ENCODE peak calls at places on chromosomes 6 and 20, in nine cellular contexts. A is OCI-LY7; S is right atrium auricular region; T is body of pancreas; W is CD4-positive, CD25-positive, alpha-beta regulatory T cell; C is stomach; V is A673; P is ascending aorta; U is IMR-90. Y is an unnamed sample.
A peak's percentile ranks its signal among the peaks of the same experiment; 100 is the strongest.

GRCh38 chr6:31636698-31637596 is 15.5 kb downstream of the BAG6 start:
- DNase-seq in A (no peak), S (no peak), T (no peak), W (no peak), C (no peak), V (no peak), P (no peak), U (no peak), Y (no peak)

GRCh38 chr20:51237790-51238189 is 214.9 kb upstream of the KCNG1 start:
- DNase-seq in A (no peak), S (no peak), T (no peak), W (no peak), C (no peak), V (no peak), P (no peak), U (no peak), Y (no peak)

GRCh38 chr6:157459327-157459726 is 78.3 kb downstream of the ZDHHC14 start:
- DNase-seq in A (no peak), S (no peak), T (no peak), W (no peak), C (no peak), V (no peak), P (no peak), U (no peak), Y (no peak)

GRCh38 chr6:2476376-2476775 is 231.0 kb upstream of the GMDS start:
- DNase-seq in A (no peak), S (no peak), T (no peak), W (no peak), C (no peak), V (no peak), P (no peak), U (no peak), Y (no peak)

GRCh38 chr6:135850882-135851281 is 619 bp upstream of the PDE7B start:
- DNase-seq in A (no peak), S (no peak), T (no peak), W (no peak), C (no peak), V (no peak), P (no peak), U (no peak), Y (no peak)

GRCh38 chr6:39791311-39791710 is 865 bp upstream of the DAAM2 start:
- DNase-seq in A (peak; percentile 29), S (no peak), T (no peak), W (no peak), C (no peak), V (peak; percentile 7), P (no peak), U (no peak), Y (no peak)

GRCh38 chr20:46361386-46361785 is 45.0 kb downstream of the ELMO2 start:
- DNase-seq in A (no peak), S (no peak), T (no peak), W (no peak), C (no peak), V (no peak), P (no peak), U (no peak), Y (no peak)

GRCh38 chr6:154605207-154605877 is 94.9 kb upstream of the CNKSR3 start:
- DNase-seq in A (no peak), S (no peak), T (no peak), W (no peak), C (no peak), V (peak; percentile 34), P (no peak), U (no peak), Y (no peak)

GRCh38 chr6:12640438-12640837 is 76.1 kb upstream of the PHACTR1 start:
- DNase-seq in A (no peak), S (no peak), T (no peak), W (no peak), C (no peak), V (no peak), P (no peak), U (no peak), Y (no peak)

GRCh38 chr20:15061955-15062354 is 724.5 kb upstream of the FLRT3 start:
- DNase-seq in A (no peak), S (no peak), T (no peak), W (no peak), C (no peak), V (no peak), P (no peak), U (no peak), Y (peak; percentile 22)

GRCh38 chr20:54704032-54704635 is 228.7 kb downstream of the DOK5 start:
- DNase-seq in A (no peak), S (no peak), T (no peak), W (no peak), C (no peak), V (no peak), P (no peak), U (no peak), Y (no peak)

GRCh38 chr20:46523696-46524328 is 10.5 kb upstream of the ZNF334 start:
- DNase-seq in A (no peak), S (no peak), T (no peak), W (no peak), C (no peak), V (peak; percentile 23), P (no peak), U (peak; percentile 17), Y (no peak)

GRCh38 chr6:103983860-103984259 is 875.9 kb downstream of the HACE1 start:
- DNase-seq in A (no peak), S (no peak), T (no peak), W (no peak), C (no peak), V (no peak), P (no peak), U (no peak), Y (no peak)

GRCh38 chr6:154805288-154805911 is 72.2 kb downstream of the SCAF8 start:
- DNase-seq in A (peak; percentile 59), S (no peak), T (no peak), W (no peak), C (no peak), V (peak; percentile 61), P (no peak), U (peak; percentile 70), Y (no peak)

GRCh38 chr6:157946865-157947532 is 34.7 kb upstream of the SYNJ2 start:
- DNase-seq in A (peak; percentile 27), S (no peak), T (no peak), W (no peak), C (no peak), V (peak; percentile 41), P (no peak), U (peak; percentile 10), Y (peak; percentile 43)

GRCh38 chr6:31659649-31660223 is 842 bp downstream of the C6orf47 start:
- DNase-seq in A (peak; percentile 49), S (no peak), T (no peak), W (no peak), C (no peak), V (no peak), P (no peak), U (peak; percentile 23), Y (no peak)

GRCh38 chr6:51777631-51778030 is 309.8 kb downstream of the PKHD1 start:
- DNase-seq in A (no peak), S (no peak), T (no peak), W (no peak), C (no peak), V (no peak), P (no peak), U (no peak), Y (no peak)
- H3K4me1 ChIP-seq in A (no peaks in the 10 kb centered on the region), S (no peaks in the 10 kb centered on the region), T (no peaks in the 10 kb centered on the region), W (no peaks in the 10 kb centered on the region), C (no peaks in the 10 kb centered on the region), V (no peaks in the 10 kb centered on the region), P (no peaks in the 10 kb centered on the region), U (no peaks in the 10 kb centered on the region), Y (no peaks in the 10 kb centered on the region)

GRCh38 chr20:4876731-4877130 is 124.6 kb downstream of the SLC23A2 start:
- DNase-seq in A (no peak), S (no peak), T (no peak), W (no peak), C (no peak), V (no peak), P (no peak), U (no peak), Y (no peak)
- H3K36me3 ChIP-seq in A (peaks cover 27% of the 10 kb centered on the region), S (peaks cover 27% of the 10 kb centered on the region), T (no peaks in the 10 kb centered on the region), W (peaks cover 33% of the 10 kb centered on the region), C (peaks cover 69% of the 10 kb centered on the region), V (peaks cover 19% of the 10 kb centered on the region), P (peaks cover 31% of the 10 kb centered on the region), U (peaks cover 29% of the 10 kb centered on the region), Y (no peaks in the 10 kb centered on the region)

GRCh38 chr6:15362274-15363160 is 116.6 kb downstream of the JARID2 start:
- DNase-seq in A (no peak), S (no peak), T (no peak), W (no peak), C (no peak), V (no peak), P (no peak), U (no peak), Y (no peak)
- H3K4me1 ChIP-seq in A (peaks cover 27% of the 10 kb centered on the region), S (no peaks in the 10 kb centered on the region), T (peaks cover 49% of the 10 kb centered on the region), W (peaks cover 12% of the 10 kb centered on the region), C (peaks cover 71% of the 10 kb centered on the region), V (peaks cover 59% of the 10 kb centered on the region), P (no peaks in the 10 kb centered on the region), U (peaks cover 24% of the 10 kb centered on the region), Y (no peaks in the 10 kb centered on the region)

GRCh38 chr6:148628251-148628650 is 118.6 kb upstream of the UST start:
- DNase-seq in A (no peak), S (no peak), T (no peak), W (no peak), C (no peak), V (no peak), P (no peak), U (no peak), Y (no peak)

GRCh38 chr6:148635070-148635743 is 111.6 kb upstream of the UST start:
- DNase-seq in A (no peak), S (no peak), T (no peak), W (no peak), C (no peak), V (no peak), P (no peak), U (no peak), Y (no peak)

GRCh38 chr6:148629910-148630470 is 116.8 kb upstream of the UST start:
- DNase-seq in A (no peak), S (no peak), T (no peak), W (no peak), C (no peak), V (no peak), P (no peak), U (no peak), Y (no peak)

GRCh38 chr6:148624025-148624424 is 122.8 kb upstream of the UST start:
- DNase-seq in A (no peak), S (no peak), T (no peak), W (no peak), C (no peak), V (no peak), P (no peak), U (no peak), Y (peak; percentile 35)

DNA sequence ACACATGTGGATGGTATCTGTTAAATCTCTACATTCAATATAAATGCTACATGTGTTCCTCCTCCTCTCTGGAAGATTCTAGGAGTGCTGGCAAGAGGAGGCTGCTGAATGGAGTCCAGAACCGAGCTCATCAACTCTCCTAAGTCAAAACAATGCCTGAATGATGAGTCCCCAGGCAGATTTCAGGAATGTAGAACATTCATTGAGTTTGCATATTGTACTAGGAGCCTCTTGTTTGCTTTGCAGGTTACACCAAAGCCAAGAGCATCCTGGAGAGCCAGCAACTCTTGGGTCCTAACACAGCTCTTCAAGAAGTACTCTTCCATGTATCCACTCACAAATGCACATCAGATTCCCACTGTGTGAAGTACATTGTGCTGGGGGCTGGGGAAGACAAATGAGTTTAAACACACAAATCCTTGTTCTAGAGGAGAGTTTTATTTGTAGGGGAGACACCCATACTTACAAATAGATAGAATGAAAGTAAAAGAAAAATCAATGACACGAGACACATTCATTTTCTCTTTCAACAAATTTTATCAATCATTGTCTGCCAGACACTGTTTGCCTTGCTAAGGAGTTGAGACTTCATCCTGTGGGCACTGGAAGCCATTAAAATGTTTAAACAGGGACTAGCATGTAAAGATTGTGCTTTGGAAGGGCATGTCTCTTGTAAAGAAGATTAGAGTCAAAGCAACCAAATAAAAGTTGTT is 117.5 kb upstream of the UST start:
- DNase-seq in A (no peak), S (no peak), T (no peak), W (no peak), C (no peak), V (no peak), P (no peak), U (peak; percentile 44), Y (peak; percentile 48)
- H3K36me3 ChIP-seq in A (no peaks in the 10 kb centered on the region), S (no peaks in the 10 kb centered on the region), T (no peaks in the 10 kb centered on the region), W (no peaks in the 10 kb centered on the region), C (no peaks in the 10 kb centered on the region), V (no peaks in the 10 kb centered on the region), P (no peaks in the 10 kb centered on the region), U (no peaks in the 10 kb centered on the region), Y (no peaks in the 10 kb centered on the region)